ENCODE peak calls at places on chromosomes 11 and 22, in eight cellular contexts. B, H, O, C, K, T, P and D are unnamed samples.

GRCh38 chr11:35235498-35235897 is 96.5 kb downstream of the CD44 start:
- DNase-seq in H (no peak), B (no peak), T (no peak), P (no peak), C (no peak), O (no peak), K (no peak), D (no peak)

GRCh38 chr11:109612481-109612880 is 190.5 kb downstream of the C11orf87 start:
- DNase-seq in P (no peak), C (no peak), H (no peak), K (no peak), B (no peak), T (no peak), O (no peak), D (no peak)

GRCh38 chr22:35695202-35695601 is 22.5 kb upstream of the APOL5 start:
- DNase-seq in T (no peak), K (no peak), H (no peak), B (no peak), P (no peak), C (no peak), O (no peak), D (no peak)

GRCh38 chr11:2212411-2213251 is 41.0 kb upstream of the TH start:
- DNase-seq in K (no peak), C (peak; percentile 0), H (no peak), T (peak; percentile 55), P (no peak), B (no peak), O (peak; percentile 41), D (peak; percentile 34)

GRCh38 chr11:1236316-1237127 is 13.7 kb downstream of the MUC5B start:
- DNase-seq in K (no peak), P (no peak), H (no peak), B (no peak), O (peak; percentile 53), T (no peak), C (no peak), D (peak; percentile 13)

GRCh38 chr11:75028321-75029097 is 39.8 kb downstream of the NEU3 start:
- DNase-seq in T (no peak), H (no peak), P (no peak), C (no peak), O (no peak), B (no peak), K (no peak), D (no peak)

GRCh38 chr11:19232910-19233503 is 7.7 kb downstream of the E2F8 start:
- DNase-seq in O (no peak), C (no peak), H (peak; percentile 78), P (no peak), T (no peak), K (peak; percentile 48), B (no peak), D (no peak)

GRCh38 chr22:49969751-49970527 is 9.4 kb downstream of the PIM3 start:
- DNase-seq in H (no peak), K (no peak), B (no peak), P (no peak), C (no peak), T (peak; percentile 26), O (peak; percentile 69), D (peak; percentile 48)

GRCh38 chr22:47793304-47794101 is 1031.1 kb downstream of the TBC1D22A start:
- DNase-seq in C (no peak), P (no peak), B (no peak), H (no peak), T (no peak), K (no peak), O (no peak), D (no peak)

GRCh38 chr22:43839781-43840180 is 22.5 kb downstream of the SULT4A1 start:
- DNase-seq in P (no peak), H (no peak), O (no peak), B (no peak), C (no peak), K (no peak), T (no peak), D (no peak)

GRCh38 chr11:68677432-68677831 is 6.9 kb upstream of the GAL start:
- DNase-seq in C (no peak), K (peak; percentile 83), H (peak; percentile 75), O (peak; percentile 63), P (no peak), B (no peak), T (no peak), D (no peak)

GRCh38 chr11:111555255-111555654 is 14.7 kb downstream of the LAYN start:
- DNase-seq in K (no peak), T (no peak), O (no peak), C (no peak), B (no peak), H (no peak), P (no peak), D (no peak)

GRCh38 chr22:43471186-43471585 is 59.4 kb downstream of the MPPED1 start:
- DNase-seq in P (no peak), T (no peak), B (no peak), O (no peak), K (no peak), H (no peak), C (no peak), D (no peak)

GRCh38 chr11:76394411-76394810 is 13.3 kb downstream of the GVQW3 start:
- DNase-seq in O (no peak), C (no peak), P (no peak), H (no peak), T (no peak), K (no peak), B (no peak), D (no peak)

GRCh38 chr11:46679252-46680163 is 20.9 kb downstream of the ARHGAP1 start:
- DNase-seq in O (no peak), C (no peak), K (no peak), P (no peak), T (no peak), B (no peak), H (no peak), D (peak; percentile 33)

GRCh38 chr11:65888163-65888814 is at the start of gene FIBP:
- DNase-seq in T (peak; percentile 98), H (peak; percentile 93), B (peak; percentile 95), K (peak; percentile 94), C (peak; percentile 98), P (peak; percentile 96), O (peak; percentile 99), D (peak; percentile 98)

GRCh38 chr11:112540261-112540660 is 279.6 kb upstream of the PLET1 start:
- DNase-seq in O (no peak), C (no peak), K (no peak), H (no peak), P (no peak), T (no peak), B (no peak), D (no peak)

GRCh38 chr22:26981111-26981510 is 323.7 kb downstream of the MIAT start:
- DNase-seq in C (no peak), O (peak; percentile 76), H (no peak), K (no peak), T (no peak), B (no peak), P (no peak), D (peak; percentile 26)

GRCh38 chr11:96149743-96150555 is 193.0 kb downstream of the MAML2 start:
- DNase-seq in K (peak; percentile 68), C (no peak), P (no peak), B (no peak), T (no peak), H (peak; percentile 42), O (no peak), D (no peak)

GRCh38 chr22:41009222-41009948 is 58.2 kb downstream of the RBX1 start:
- DNase-seq in O (no peak), C (no peak), P (no peak), H (no peak), B (no peak), T (no peak), K (peak; percentile 85), D (no peak)

GRCh38 chr11:120129570-120129969 is 8.3 kb downstream of the TRIM29 start:
- DNase-seq in H (no peak), B (no peak), O (peak; percentile 55), P (no peak), T (no peak), K (no peak), C (no peak), D (peak; percentile 6)

GRCh38 chr11:65040520-65041205 is 347 bp upstream of the SAC3D1 start:
- DNase-seq in O (peak; percentile 94), B (peak; percentile 72), H (peak; percentile 93), T (peak; percentile 88), K (peak; percentile 83), C (peak; percentile 86), P (peak; percentile 89), D (peak; percentile 89)

GRCh38 chr11:9896902-9897301 is 233.0 kb downstream of the SWAP70 start:
- DNase-seq in H (no peak), T (no peak), K (no peak), P (no peak), O (no peak), B (no peak), C (no peak), D (no peak)

GRCh38 chr22:32020117-32020516 is 22.9 kb upstream of the SLC5A1 start:
- DNase-seq in P (no peak), B (no peak), O (no peak), C (no peak), H (peak; percentile 60), K (peak; percentile 18), T (no peak), D (no peak)

GRCh38 chr11:15106201-15106965 is 8.3 kb upstream of the INSC start:
- DNase-seq in T (no peak), C (no peak), B (no peak), P (no peak), K (no peak), H (no peak), O (no peak), D (no peak)

GRCh38 chr11:72232260-72233055 is 7.9 kb downstream of the INPPL1 start:
- DNase-seq in K (no peak), H (no peak), O (peak; percentile 58), T (no peak), P (no peak), B (no peak), C (no peak), D (no peak)

GRCh38 chr11:71078482-71078881 is 173.9 kb downstream of the SHANK2 start:
- DNase-seq in B (no peak), P (no peak), C (no peak), H (peak; percentile 23), K (no peak), T (no peak), O (no peak), D (no peak)

GRCh38 chr11:23021287-23021863 is 161.1 kb upstream of the CCDC179 start:
- DNase-seq in P (no peak), O (no peak), T (peak; percentile 34), C (peak; percentile 4), B (no peak), H (peak; percentile 22), K (peak; percentile 21), D (no peak)

GRCh38 chr11:100004541-100004940 is 682.5 kb upstream of the ARHGAP42 start:
- DNase-seq in B (no peak), K (no peak), H (peak; percentile 21), C (no peak), O (no peak), P (no peak), T (no peak), D (no peak)